ENCODE peak calls at places on chromosomes 7 and 10, in eight cellular contexts. F, G, P, Q, Z, L, R and I are unnamed samples. For H3K4me1, the result is how much of the 10 kb centered on the place peaks cover.

GRCh38 chr7:32145911-32146310 is 75.7 kb upstream of the PDE1C start:
- DNase-seq in Q (no peak), F (no peak), G (no peak), R (no peak), L (no peak), P (no peak), Z (no peak), I (no peak)

GRCh38 chr10:131438665-131439064 is 127.1 kb upstream of the TCERG1L start:
- DNase-seq in Q (no peak), L (no peak), F (no peak), G (no peak), R (no peak), P (no peak), Z (no peak), I (no peak)

GRCh38 chr7:618539-619355 is 99.1 kb upstream of the PDGFA start:
- DNase-seq in Q (peak), Z (no peak), R (no peak), L (no peak), F (peak), P (no peak), G (peak), I (no peak)

GRCh38 chr7:27775772-27776171 is 35.8 kb downstream of the TAX1BP1 start:
- DNase-seq in L (no peak), Z (no peak), Q (no peak), R (no peak), F (no peak), G (no peak), P (no peak), I (no peak)

GRCh38 chr10:72014197-72014596 is 50.0 kb downstream of the CHST3 start:
- DNase-seq in Q (no peak), L (no peak), G (no peak), F (no peak), R (no peak), Z (no peak), P (no peak), I (no peak)

GRCh38 chr10:31484407-31485135 is 165.6 kb downstream of the ZEB1 start:
- DNase-seq in Q (no peak), G (no peak), L (no peak), R (no peak), P (no peak), Z (no peak), F (no peak), I (no peak)

GRCh38 chr10:48800283-48800675 is 115.6 kb downstream of the WDFY4 start:
- DNase-seq in Z (no peak), L (no peak), R (no peak), F (no peak), G (no peak), Q (no peak), P (no peak), I (no peak)

GRCh38 chr7:80218723-80219122 is 84.1 kb downstream of the GNAI1 start:
- DNase-seq in Q (no peak), F (no peak), P (peak), L (no peak), G (no peak), Z (no peak), R (no peak), I (no peak)

GRCh38 chr10:6353526-6353925 is 150.8 kb downstream of the PFKFB3 start:
- DNase-seq in L (no peak), F (no peak), Q (no peak), Z (no peak), R (no peak), G (no peak), P (no peak), I (no peak)

GRCh38 chr10:79059859-79060379 is 8.8 kb upstream of the ZMIZ1 start:
- DNase-seq in P (no peak), F (no peak), L (peak), Z (no peak), R (no peak), Q (peak), G (no peak), I (peak)

GRCh38 chr10:33917069-33917468 is 582.6 kb upstream of the NRP1 start:
- DNase-seq in P (no peak), R (no peak), F (no peak), L (no peak), Z (no peak), G (no peak), Q (no peak), I (no peak)

GRCh38 chr7:123674399-123675091 is 18.9 kb downstream of the LMOD2 start:
- DNase-seq in G (no peak), Z (no peak), R (no peak), Q (no peak), F (no peak), L (no peak), P (peak), I (no peak)

GRCh38 chr7:119783799-119784198 is 489.2 kb upstream of the KCND2 start:
- DNase-seq in P (peak), Q (peak), R (no peak), L (no peak), Z (no peak), F (no peak), G (no peak), I (no peak)

GRCh38 chr7:36207451-36208291 is 54.6 kb downstream of the EEPD1 start:
- DNase-seq in Z (no peak), P (peak), F (no peak), Q (peak), R (no peak), G (peak), L (peak), I (peak)

GRCh38 chr10:124296121-124296812 is 122.5 kb downstream of the OAT start:
- DNase-seq in L (no peak), Z (peak), F (no peak), Q (no peak), P (peak), R (no peak), G (no peak), I (no peak)

GRCh38 chr7:91801331-91801983 is 79.0 kb downstream of the MTERF1 start:
- DNase-seq in G (no peak), Z (no peak), L (no peak), Q (no peak), F (no peak), P (no peak), R (no peak), I (no peak)

GRCh38 chr10:14751576-14752330 is 22.9 kb downstream of the FAM107B start:
- DNase-seq in F (peak), L (peak), Q (peak), Z (peak), R (no peak), P (no peak), G (no peak), I (no peak)

GRCh38 chr10:17344206-17344605 is 110.2 kb downstream of the ST8SIA6 start:
- DNase-seq in P (no peak), Q (no peak), F (no peak), R (no peak), L (no peak), Z (no peak), G (no peak), I (no peak)

GRCh38 chr7:19665399-19666008 is 43.3 kb downstream of the POLR1F start:
- DNase-seq in Q (no peak), Z (peak), R (no peak), G (no peak), L (no peak), F (no peak), P (peak), I (no peak)

GRCh38 chr7:103640031-103640779 is 194.2 kb upstream of the SLC26A5 start:
- DNase-seq in R (no peak), G (no peak), L (no peak), P (peak), Q (no peak), F (no peak), Z (no peak), I (no peak)

GRCh38 chr7:103632972-103633371 is 187.0 kb upstream of the SLC26A5 start:
- DNase-seq in Z (no peak), L (no peak), G (no peak), R (no peak), Q (no peak), P (peak), F (no peak), I (no peak)

GRCh38 chr7:103637726-103638125 is 191.7 kb upstream of the SLC26A5 start:
- DNase-seq in Q (no peak), F (no peak), Z (no peak), G (no peak), R (no peak), P (peak), L (no peak), I (no peak)

GRCh38 chr7:103636153-103636552 is 190.1 kb upstream of the SLC26A5 start:
- DNase-seq in P (peak), Q (no peak), Z (peak), L (no peak), R (no peak), F (no peak), G (no peak), I (no peak)

GRCh38 chr7:103637080-103637479 is 191.1 kb upstream of the SLC26A5 start:
- DNase-seq in Q (no peak), F (no peak), Z (no peak), P (peak), G (no peak), L (no peak), R (no peak), I (no peak)
- H3K4me1 ChIP-seq in Q (under half), F (under half), Z (under half), P (under half), G (under half), L (under half), R (under half), I (under half)

GRCh38 chr7:44799939-44800338 is 3.5 kb downstream of the PPIA start:
- DNase-seq in G (no peak), Q (no peak), R (no peak), L (no peak), F (no peak), P (no peak), Z (no peak), I (no peak)

GRCh38 chr7:44805950-44806349 is 9.5 kb downstream of the PPIA start:
- DNase-seq in P (no peak), G (no peak), L (no peak), R (no peak), Z (no peak), F (no peak), Q (no peak), I (no peak)

GRCh38 chr7:44798649-44799275 is 2.3 kb downstream of the PPIA start:
- DNase-seq in F (no peak), Z (no peak), G (no peak), P (no peak), Q (no peak), L (no peak), R (no peak), I (no peak)

GRCh38 chr7:44802418-44803025 is 6.0 kb downstream of the PPIA start:
- DNase-seq in Z (no peak), P (no peak), R (no peak), Q (no peak), F (no peak), G (no peak), L (no peak), I (no peak)

GRCh38 chr7:44801890-44802289 is 5.4 kb downstream of the PPIA start:
- DNase-seq in L (no peak), Q (no peak), P (peak), F (no peak), G (no peak), R (no peak), Z (no peak), I (no peak)
- H3K27ac ChIP-seq in L (no peak), Q (no peak), P (peak), F (no peak), G (no peak), R (no peak), Z (peak), I (no peak)

DNA sequence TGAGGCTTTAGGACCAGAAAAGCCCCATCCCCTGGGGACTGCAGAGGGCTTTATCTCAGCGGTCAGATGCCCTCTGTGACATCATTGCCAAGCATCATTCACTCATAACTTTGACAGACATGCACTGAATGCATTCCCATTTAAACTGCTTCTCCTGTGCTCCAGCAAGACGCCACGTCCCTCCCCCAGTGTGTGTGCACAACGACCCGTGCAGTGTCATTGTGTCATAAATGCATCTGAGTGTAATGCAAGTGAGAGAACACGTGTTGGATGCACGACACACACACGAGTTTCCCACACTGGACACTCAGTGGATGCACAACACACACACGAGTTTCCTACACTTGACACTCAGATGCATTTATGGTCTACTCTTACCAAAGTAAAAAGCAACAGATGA is 337.9 kb downstream of the PTPRN2 start:
- DNase-seq in G (no peak), F (no peak), Z (no peak), R (no peak), P (no peak), Q (no peak), L (no peak), I (peak)
- H3K4me1 ChIP-seq in G (under half), F (under half), Z (under half), R (under half), P (under half), Q (under half), L (under half), I (under half)

DNA sequence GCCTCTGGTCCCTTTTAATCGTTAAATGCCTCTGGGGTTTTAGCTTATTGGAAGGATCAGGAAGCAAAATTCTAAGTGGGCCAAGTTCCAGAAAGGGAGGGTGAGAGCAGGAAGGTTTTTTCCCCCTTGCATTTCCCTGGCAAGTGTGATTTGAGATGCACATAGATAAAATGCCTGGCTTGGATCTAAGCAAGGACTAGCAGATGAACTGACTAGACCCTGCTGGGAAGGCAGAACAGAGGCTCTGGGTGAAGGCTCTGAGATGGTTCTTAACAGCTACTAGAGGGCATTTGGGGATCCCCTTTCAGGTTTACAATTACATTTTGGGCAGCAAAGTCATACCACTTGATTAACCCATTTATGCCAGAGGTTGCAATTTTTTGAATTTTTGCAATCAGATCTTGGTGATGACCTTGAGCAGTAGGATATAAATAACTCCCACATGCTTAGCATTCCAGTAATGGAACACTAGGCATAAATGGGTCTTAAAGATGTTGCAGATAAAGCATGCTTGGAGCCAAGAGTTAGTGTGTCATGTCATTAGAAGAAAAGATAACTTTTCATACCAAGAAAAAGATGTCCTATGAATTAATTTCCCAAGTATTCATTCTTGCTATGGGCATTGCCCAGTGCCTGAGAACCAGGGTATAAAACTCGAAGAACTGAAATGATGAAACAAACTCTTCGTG is 205.9 kb downstream of the SEC23IP start:
- DNase-seq in F (no peak), L (no peak), R (no peak), Q (no peak), Z (peak), G (no peak), P (no peak), I (no peak)
- H3K27ac ChIP-seq in F (no peak), L (no peak), R (no peak), Q (no peak), Z (no peak), G (no peak), P (no peak), I (no peak)

GRCh38 chr7:151019130-151019447 is 5.2 kb downstream of the ATG9B start:
- DNase-seq in Q (no peak), L (no peak), R (no peak), F (no peak), Z (no peak), G (no peak), P (no peak), I (no peak)
- H3K4me1 ChIP-seq in Q (under half), L (under half), R (under half), F (under half), Z (under half), G (under half), P (under half), I (under half)

DNA sequence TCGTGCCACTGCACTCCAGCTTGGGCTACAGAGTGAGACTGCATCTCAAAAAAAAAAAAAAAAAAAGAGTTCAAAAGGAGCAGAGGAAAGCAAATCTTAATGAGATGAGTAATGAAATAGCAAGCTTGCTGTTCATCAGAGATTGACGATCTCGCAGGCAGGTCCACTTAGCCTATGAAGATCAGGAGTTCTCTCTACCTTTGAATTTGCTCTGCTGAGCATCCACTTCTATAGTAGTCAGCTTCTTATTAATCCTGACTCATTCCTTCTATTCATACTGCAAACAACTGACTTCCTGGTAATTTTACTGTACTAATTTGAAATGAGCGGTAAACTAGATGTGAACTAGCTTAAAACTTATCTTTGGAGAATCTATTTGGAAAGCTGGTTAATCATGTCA is 1014.6 kb downstream of the GATA3 start:
- DNase-seq in Z (no peak), Q (no peak), P (peak), L (no peak), R (no peak), G (no peak), F (no peak), I (no peak)
- H3K27ac ChIP-seq in Z (no peak), Q (no peak), P (no peak), L (no peak), R (no peak), G (no peak), F (no peak), I (no peak)

DNA sequence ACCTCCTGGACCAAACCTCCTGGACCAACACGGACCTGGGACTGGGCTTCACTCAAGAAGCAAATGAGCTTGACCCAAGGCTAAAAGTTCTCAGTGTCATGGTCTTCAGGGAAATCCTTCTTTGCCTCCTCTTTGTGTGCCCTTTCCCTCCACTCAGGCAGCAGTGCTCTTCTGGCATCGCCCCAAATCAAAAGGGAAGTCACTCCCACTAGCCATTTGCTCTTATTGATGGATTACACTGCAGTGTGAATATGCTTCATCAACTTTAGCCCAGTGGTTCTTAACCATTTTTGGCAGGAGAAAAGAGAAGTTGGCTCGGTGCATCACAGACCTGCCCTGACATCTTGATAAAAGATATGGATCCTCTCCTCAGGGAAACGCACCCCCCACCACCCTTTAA is 19.3 kb upstream of the IKZF1 start:
- DNase-seq in Z (no peak), L (no peak), R (no peak), F (no peak), Q (no peak), P (no peak), G (no peak), I (no peak)
- H3K4me1 ChIP-seq in Z (under half), L (under half), R (under half), F (under half), Q (under half), P (under half), G (under half), I (under half)